ENCODE peak calls at places on chromosomes 7 and 10, in seven cellular contexts. Y is neuronal stem cell, T is tibial artery, U is psoas muscle, S is fibroblast of lung, E is adipocyte, K is right atrium auricular region. C is an unnamed sample. For H3K4me1, the result is how much of the 10 kb centered on the place peaks cover.

GRCh38 chr10:78175444-78175843 is 141.8 kb downstream of the RPS24 start:
- DNase-seq in Y (no peak), T (no peak), U (no peak), S (no peak), E (no peak), K (no peak), C (no peak)

GRCh38 chr7:137423321-137423720 is 79.8 kb upstream of the PTN start:
- DNase-seq in Y (no peak), T (no peak), U (no peak), S (peak), E (peak), K (no peak), C (peak)

GRCh38 chr7:149205690-149206381 is 10.5 kb downstream of the ZNF282 start:
- DNase-seq in Y (no peak), T (no peak), U (peak), S (no peak), E (no peak), K (no peak), C (no peak)

GRCh38 chr10:23512355-23513058 is 73.6 kb downstream of the OTUD1 start:
- DNase-seq in Y (no peak), T (no peak), U (no peak), S (peak), E (peak), K (no peak), C (no peak)

GRCh38 chr7:123260428-123260960 is 60.7 kb upstream of the SLC13A1 start:
- DNase-seq in Y (no peak), T (no peak), U (no peak), S (no peak), E (no peak), K (no peak), C (no peak)

GRCh38 chr7:85186521-85187241 is at the start of gene SEMA3D:
- DNase-seq in Y (peak), T (peak), U (peak), S (peak), E (peak), K (peak), C (peak)

GRCh38 chr10:14244147-14244546 is 86.6 kb downstream of the FRMD4A start:
- DNase-seq in Y (no peak), T (no peak), U (no peak), S (peak), E (no peak), K (no peak), C (no peak)

GRCh38 chr7:44373418-44373740 is 48.0 kb upstream of the CAMK2B start:
- DNase-seq in Y (no peak), T (no peak), U (no peak), S (no peak), E (no peak), K (no peak), C (no peak)

GRCh38 chr10:44968101-44968886 is 8.7 kb downstream of the RASSF4 start:
- DNase-seq in Y (no peak), T (peak), U (peak), S (peak), E (peak), K (peak), C (peak)

GRCh38 chr10:80457554-80458262 is 3.6 kb downstream of the TSPAN14 start:
- DNase-seq in Y (no peak), T (no peak), U (no peak), S (no peak), E (no peak), K (no peak), C (peak)

GRCh38 chr10:15384154-15384553 is 13.1 kb upstream of the FAM171A1 start:
- DNase-seq in Y (no peak), T (no peak), U (no peak), S (no peak), E (no peak), K (no peak), C (no peak)

GRCh38 chr10:75003891-75004290 is 107.6 kb upstream of the SAMD8 start:
- DNase-seq in Y (no peak), T (no peak), U (no peak), S (no peak), E (peak), K (no peak), C (no peak)

GRCh38 chr7:99562832-99563231 is 4.4 kb downstream of the ZNF655 start:
- DNase-seq in Y (no peak), T (no peak), U (no peak), S (peak), E (peak), K (no peak), C (peak)

GRCh38 chr7:83837683-83838082 is 188.7 kb upstream of the SEMA3E start:
- DNase-seq in Y (no peak), T (no peak), U (no peak), S (no peak), E (no peak), K (no peak), C (no peak)

GRCh38 chr10:96043895-96044580 is 655 bp downstream of the CCNJ start:
- DNase-seq in Y (peak), T (peak), U (peak), S (peak), E (peak), K (peak), C (peak)

GRCh38 chr7:155785536-155785935 is 26.7 kb downstream of the SHH start:
- DNase-seq in Y (no peak), T (no peak), U (no peak), S (peak), E (no peak), K (no peak), C (peak)

GRCh38 chr10:110218627-110219026 is 11.2 kb downstream of the MXI1 start:
- DNase-seq in Y (no peak), T (no peak), U (no peak), S (no peak), E (no peak), K (no peak), C (no peak)

GRCh38 chr10:110216942-110217341 is 9.5 kb downstream of the MXI1 start:
- DNase-seq in Y (no peak), T (no peak), U (no peak), S (no peak), E (peak), K (no peak), C (no peak)

GRCh38 chr10:110215751-110216150 is 8.3 kb downstream of the MXI1 start:
- DNase-seq in Y (no peak), T (no peak), U (no peak), S (no peak), E (no peak), K (no peak), C (no peak)

GRCh38 chr10:110216240-110216639 is 8.8 kb downstream of the MXI1 start:
- DNase-seq in Y (no peak), T (no peak), U (no peak), S (no peak), E (no peak), K (no peak), C (no peak)

DNA sequence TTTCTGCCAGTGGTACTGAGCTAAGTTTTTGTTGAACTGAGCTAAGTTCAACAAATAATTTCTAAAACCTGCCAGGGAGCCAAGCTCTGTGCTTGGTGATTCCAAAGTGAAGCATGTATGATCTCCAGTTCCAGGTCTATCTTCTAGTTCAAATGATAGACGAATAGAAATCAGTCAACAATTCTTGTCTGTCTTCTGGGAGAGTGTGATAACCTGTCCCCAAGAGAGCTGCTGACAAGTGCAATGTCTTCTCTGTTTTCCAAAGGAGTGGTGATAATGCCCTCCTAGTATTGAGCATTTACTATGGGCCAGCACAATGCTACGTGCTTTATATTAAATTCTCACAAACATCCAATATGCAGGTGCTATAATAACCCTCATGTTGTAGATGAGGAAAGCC is 10.2 kb downstream of the MXI1 start:
- DNase-seq in Y (no peak), T (no peak), U (no peak), S (no peak), E (no peak), K (no peak), C (no peak)
- H3K4me1 ChIP-seq in Y (under half), T (half or more), U (under half), S (under half), E (under half), K (half or more), C (under half)

GRCh38 chr7:150988230-150989226 is 2.3 kb upstream of the NOS3 start:
- DNase-seq in Y (peak), T (peak), U (peak), S (no peak), E (peak), K (no peak), C (peak)
- H3K4me3 ChIP-seq in Y (no peak), T (no peak), U (no peak), S (no peak), E (no peak), K (no peak), C (no peak)

GRCh38 chr10:62099299-62099698 is 169.3 kb downstream of the RTKN2 start:
- DNase-seq in Y (no peak), T (no peak), U (no peak), S (no peak), E (no peak), K (no peak), C (no peak)

GRCh38 chr10:62095341-62096071 is 173.1 kb downstream of the RTKN2 start:
- DNase-seq in Y (no peak), T (no peak), U (no peak), S (peak), E (peak), K (no peak), C (peak)

GRCh38 chr10:62093863-62094291 is 174.8 kb downstream of the RTKN2 start:
- DNase-seq in Y (no peak), T (no peak), U (no peak), S (peak), E (peak), K (no peak), C (peak)

GRCh38 chr10:62098278-62099121 is 170.1 kb downstream of the RTKN2 start:
- DNase-seq in Y (no peak), T (no peak), U (no peak), S (no peak), E (no peak), K (no peak), C (no peak)

GRCh38 chr10:62096534-62096933 is 172.1 kb downstream of the RTKN2 start:
- DNase-seq in Y (no peak), T (no peak), U (no peak), S (peak), E (peak), K (no peak), C (no peak)
- H3K4me1 ChIP-seq in Y (under half), T (under half), U (under half), S (under half), E (under half), K (under half), C (under half)

GRCh38 chr7:75690121-75690523 is 48.6 kb downstream of the HIP1 start:
- DNase-seq in Y (no peak), T (no peak), U (no peak), S (no peak), E (no peak), K (no peak), C (no peak)

GRCh38 chr7:75686551-75686950 is 52.2 kb downstream of the HIP1 start:
- DNase-seq in Y (no peak), T (no peak), U (no peak), S (no peak), E (no peak), K (no peak), C (no peak)

GRCh38 chr7:75687246-75688088 is 51.3 kb downstream of the HIP1 start:
- DNase-seq in Y (no peak), T (no peak), U (no peak), S (no peak), E (no peak), K (no peak), C (peak)

GRCh38 chr7:75689246-75690099 is 49.3 kb downstream of the HIP1 start:
- DNase-seq in Y (no peak), T (no peak), U (no peak), S (no peak), E (no peak), K (no peak), C (no peak)

GRCh38 chr7:75688200-75689136 is 50.3 kb downstream of the HIP1 start:
- DNase-seq in Y (no peak), T (no peak), U (peak), S (no peak), E (no peak), K (no peak), C (no peak)
- H3K4me3 ChIP-seq in Y (no peak), T (no peak), U (no peak), S (no peak), E (no peak), K (no peak), C (no peak)

C was measured in osteoblast.